ENCODE peak calls at places on chromosomes 12 and 14, in four cellular contexts. I is HepG2, F is adrenal gland, D is spleen. E is an unnamed sample. For H3K4me1, the result is how much of the 10 kb centered on the place peaks cover.

GRCh38 chr12:13196302-13196921 is at the start of gene EMP1:
- DNase-seq in D (no peak), F (peak), I (peak), E (peak)

GRCh38 chr12:10901427-10901826 is 7.9 kb downstream of the TAS2R13 start:
- DNase-seq in D (no peak), F (no peak), I (peak), E (no peak)

GRCh38 chr14:101006008-101006407 is 102.5 kb upstream of the RTL1 start:
- DNase-seq in F (peak), D (peak), I (no peak), E (peak)

GRCh38 chr12:81255456-81255855 is 177.6 kb downstream of the ACSS3 start:
- DNase-seq in D (no peak), F (no peak), I (no peak), E (no peak)

GRCh38 chr14:99630202-99630601 is 14.7 kb upstream of the HHIPL1 start:
- DNase-seq in F (no peak), D (no peak), I (no peak), E (no peak)

GRCh38 chr14:64303471-64303917 is 9.3 kb upstream of the ESR2 start:
- DNase-seq in I (peak), F (no peak), D (no peak), E (no peak)

GRCh38 chr12:6791931-6792520 is 2.7 kb downstream of the CD4 start:
- DNase-seq in F (no peak), I (no peak), D (no peak), E (no peak)

GRCh38 chr12:22821985-22822384 is 197.0 kb downstream of the ETNK1 start:
- DNase-seq in D (no peak), I (peak), F (no peak), E (no peak)

GRCh38 chr12:123990512-123990911 is 17.5 kb downstream of the ZNF664 start:
- DNase-seq in D (no peak), F (no peak), I (no peak), E (no peak)

GRCh38 chr12:23803547-23803946 is 145.9 kb downstream of the SOX5 start:
- DNase-seq in D (no peak), I (no peak), F (no peak), E (no peak)

GRCh38 chr14:99430491-99430890 is 50.2 kb downstream of the SETD3 start:
- DNase-seq in F (no peak), D (peak), I (no peak), E (no peak)

GRCh38 chr14:61218765-61219164 is 62.4 kb downstream of the TMEM30B start:
- DNase-seq in F (no peak), I (no peak), D (no peak), E (no peak)

GRCh38 chr14:50260511-50260910 is 29.1 kb upstream of the SOS2 start:
- DNase-seq in D (no peak), I (peak), F (no peak), E (no peak)

GRCh38 chr12:109157986-109158385 is 41.6 kb downstream of the ACACB start:
- DNase-seq in F (peak), D (no peak), I (no peak), E (peak)

GRCh38 chr12:95582230-95583058 is 31.2 kb upstream of the USP44 start:
- DNase-seq in D (no peak), I (peak), F (no peak), E (no peak)

GRCh38 chr14:93316716-93317115 is 16.1 kb downstream of the BTBD7 start:
- DNase-seq in I (no peak), D (no peak), F (no peak), E (no peak)

GRCh38 chr14:38042356-38042755 is 165.3 kb upstream of the SSTR1 start:
- DNase-seq in F (peak), D (no peak), I (peak), E (no peak)

GRCh38 chr12:57001448-57001906 is 4.9 kb downstream of the ZBTB39 start:
- DNase-seq in D (peak), I (peak), F (peak), E (peak)

GRCh38 chr12:27548301-27549199 is 24.5 kb downstream of the PPFIBP1 start:
- DNase-seq in I (peak), D (no peak), F (no peak), E (no peak)

GRCh38 chr14:104970231-104971068 is 7.7 kb downstream of the AHNAK2 start:
- DNase-seq in F (no peak), D (peak), I (no peak), E (peak)
- H3K4me1 ChIP-seq in F (under half), D (under half), I (under half), E (under half)

GRCh38 chr14:73243341-73243740 is 6.0 kb downstream of the PAPLN start:
- DNase-seq in F (no peak), I (no peak), D (peak), E (no peak)

GRCh38 chr14:73246387-73247150 is 9.3 kb downstream of the PAPLN start:
- DNase-seq in D (peak), F (no peak), I (no peak), E (no peak)

GRCh38 chr14:73243748-73244147 is 6.4 kb downstream of the PAPLN start:
- DNase-seq in F (no peak), I (no peak), D (no peak), E (no peak)

GRCh38 chr14:73244541-73244940 is 7.2 kb downstream of the PAPLN start:
- DNase-seq in I (no peak), D (peak), F (no peak), E (no peak)

GRCh38 chr14:73245401-73246325 is 8.4 kb downstream of the PAPLN start:
- DNase-seq in F (peak), D (peak), I (no peak), E (no peak)
- TF ChIP-seq POLR2A in F (no peak), D (no peak), I (no peak), E (no peak)

GRCh38 chr12:104680506-104680905 is 223.8 kb downstream of the CHST11 start:
- DNase-seq in D (no peak), F (no peak), I (no peak), E (no peak)

GRCh38 chr12:104682790-104683279 is 226.1 kb downstream of the CHST11 start:
- DNase-seq in F (no peak), I (no peak), D (no peak), E (no peak)

GRCh38 chr12:104677441-104678089 is 220.8 kb downstream of the CHST11 start:
- DNase-seq in F (no peak), D (no peak), I (no peak), E (no peak)

GRCh38 chr12:104681012-104681690 is 224.4 kb downstream of the CHST11 start:
- DNase-seq in I (no peak), D (no peak), F (no peak), E (no peak)

DNA sequence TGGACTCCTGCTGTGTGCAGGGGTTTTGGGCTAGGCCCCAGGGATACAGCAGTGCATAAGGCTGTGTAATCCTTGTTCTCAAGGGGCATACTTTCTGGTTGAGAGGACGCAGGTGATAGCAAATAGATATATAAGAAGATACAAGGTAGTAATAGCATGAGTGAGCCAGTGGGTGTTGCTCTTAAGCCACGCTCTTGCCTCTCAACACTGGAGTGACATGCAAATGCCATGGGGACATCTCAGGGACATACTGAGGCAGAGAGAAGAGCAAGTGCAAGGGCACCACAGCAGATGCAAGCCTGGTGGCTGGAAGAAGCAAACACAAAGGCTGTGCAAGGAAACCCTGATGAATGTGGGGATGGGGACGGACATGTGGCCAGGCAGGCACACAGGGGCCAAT is 223.3 kb downstream of the CHST11 start:
- DNase-seq in F (no peak), I (peak), D (no peak), E (no peak)
- H3K4me1 ChIP-seq in F (under half), I (under half), D (half or more), E (under half)

DNA sequence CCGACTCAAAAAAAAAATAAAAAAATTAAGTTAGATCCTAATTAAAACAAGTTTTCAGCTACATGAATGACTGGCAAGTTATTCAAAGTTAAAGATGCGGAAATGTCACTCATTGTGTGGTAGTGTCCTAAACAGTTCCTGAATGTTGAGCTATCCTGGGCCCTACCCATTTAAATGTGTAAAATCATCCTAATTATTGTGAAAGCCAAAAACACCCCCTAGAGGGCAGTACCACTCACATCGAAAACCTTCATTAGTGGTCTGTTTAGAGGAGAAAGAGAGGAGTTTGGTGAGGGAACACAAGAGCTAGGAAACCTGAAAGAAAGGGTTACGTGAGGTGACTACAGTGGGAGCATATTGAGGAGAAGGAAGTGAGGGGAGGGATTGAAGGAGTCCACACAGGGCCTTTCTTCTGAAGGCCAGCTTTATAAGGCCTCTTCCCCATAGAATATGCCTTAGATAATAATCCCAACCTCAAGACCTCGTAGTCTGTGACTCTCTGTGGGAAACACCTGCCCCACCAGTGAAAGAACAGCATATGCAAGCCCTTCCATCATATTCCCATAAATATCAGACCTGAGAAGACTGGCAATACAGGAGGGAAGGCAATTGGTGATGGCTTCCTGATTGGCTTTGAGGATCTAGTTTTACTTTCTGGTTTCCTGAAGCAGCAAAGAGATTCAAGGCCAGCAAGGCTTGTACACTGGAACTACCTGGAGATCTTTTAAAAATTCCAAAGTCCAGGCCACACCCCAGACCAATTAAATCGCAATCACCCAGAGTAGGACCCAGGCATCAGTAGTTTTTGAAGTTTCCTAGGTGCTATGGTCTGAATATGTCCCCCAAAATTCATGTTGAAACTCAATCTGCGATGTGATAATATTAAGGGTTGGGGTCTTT is 2.7 kb upstream of the TEP1 start:
- DNase-seq in I (peak), F (no peak), D (no peak), E (no peak)
- TF ChIP-seq POLR2A in I (no peak), F (no peak), D (no peak), E (no peak)